ENCODE peak calls at places on chromosomes 6 and 20, in four cellular contexts. W is A549, I is HepG2, Q is K562. N is an unnamed sample.

GRCh38 chr6:87731818-87732661 is 30.0 kb upstream of the AKIRIN2 start:
- DNase-seq in W (peak; percentile 92), I (peak; percentile 86), Q (peak; percentile 71), N (no peak)

GRCh38 chr6:111651185-111652034 is 45.7 kb upstream of the TRAF3IP2 start:
- DNase-seq in Q (no peak), I (no peak), W (no peak), N (no peak)

GRCh38 chr6:169794317-169795055 is 43.1 kb downstream of the ERMARD start:
- DNase-seq in W (no peak), I (no peak), Q (no peak), N (peak; percentile 34)

GRCh38 chr20:8255945-8256632 is 124.0 kb downstream of the PLCB1 start:
- DNase-seq in W (no peak), Q (no peak), I (peak; percentile 84), N (no peak)

GRCh38 chr20:43752561-43753301 is 25.9 kb upstream of the GTSF1L start:
- DNase-seq in I (no peak), W (no peak), Q (no peak), N (no peak)

GRCh38 chr6:139422105-139423036 is 47.9 kb upstream of the CITED2 start:
- DNase-seq in Q (no peak), I (no peak), W (no peak), N (no peak)

GRCh38 chr6:34362909-34363713 is 29.4 kb downstream of the NUDT3 start:
- DNase-seq in Q (no peak), W (no peak), I (peak; percentile 23), N (no peak)

GRCh38 chr6:157645201-157645795 is 177.7 kb upstream of the SNX9 start:
- DNase-seq in I (no peak), W (no peak), Q (no peak), N (no peak)

GRCh38 chr20:23971320-23971719 is 17.3 kb downstream of the GGTLC1 start:
- DNase-seq in I (no peak), W (no peak), Q (no peak), N (no peak)

GRCh38 chr6:137291441-137291840 is 72.3 kb upstream of the IFNGR1 start:
- DNase-seq in I (no peak), W (no peak), Q (peak; percentile 34), N (no peak)

GRCh38 chr20:23879811-23880374 is 345 bp upstream of the CST5 start:
- DNase-seq in Q (peak; percentile 4), I (peak; percentile 82), W (no peak), N (no peak)

GRCh38 chr6:36042618-36043260 is 15.1 kb downstream of the MAPK14 start:
- DNase-seq in I (no peak), W (no peak), Q (no peak), N (no peak)

GRCh38 chr20:44811150-44811685 is 872 bp upstream of the RIMS4 start:
- DNase-seq in I (no peak), Q (no peak), W (no peak), N (no peak)

GRCh38 chr6:155014715-155015300 is 19.7 kb downstream of the TIAM2 start:
- DNase-seq in Q (no peak), W (peak; percentile 52), I (no peak), N (no peak)

GRCh38 chr20:23878787-23879186 is 761 bp downstream of the CST5 start:
- DNase-seq in Q (no peak), W (no peak), I (no peak), N (no peak)

GRCh38 chr20:8020314-8021079 is 936 bp upstream of the TMX4 start:
- DNase-seq in W (no peak), I (peak; percentile 23), Q (no peak), N (no peak)

GRCh38 chr20:19974621-19975435 is 42.3 kb upstream of the NAA20 start:
- DNase-seq in Q (no peak), I (no peak), W (peak; percentile 77), N (peak; percentile 37)

GRCh38 chr20:61649105-61649878 is 397.2 kb downstream of the CDH4 start:
- DNase-seq in W (no peak), Q (no peak), I (no peak), N (no peak)

GRCh38 chr6:106159531-106159940 is 73.4 kb downstream of the PRDM1 start:
- DNase-seq in I (no peak), W (no peak), Q (no peak), N (no peak)

GRCh38 chr6:7190791-7191190 is 83.0 kb downstream of the RREB1 start:
- DNase-seq in I (no peak), W (no peak), Q (no peak), N (no peak)

DNA sequence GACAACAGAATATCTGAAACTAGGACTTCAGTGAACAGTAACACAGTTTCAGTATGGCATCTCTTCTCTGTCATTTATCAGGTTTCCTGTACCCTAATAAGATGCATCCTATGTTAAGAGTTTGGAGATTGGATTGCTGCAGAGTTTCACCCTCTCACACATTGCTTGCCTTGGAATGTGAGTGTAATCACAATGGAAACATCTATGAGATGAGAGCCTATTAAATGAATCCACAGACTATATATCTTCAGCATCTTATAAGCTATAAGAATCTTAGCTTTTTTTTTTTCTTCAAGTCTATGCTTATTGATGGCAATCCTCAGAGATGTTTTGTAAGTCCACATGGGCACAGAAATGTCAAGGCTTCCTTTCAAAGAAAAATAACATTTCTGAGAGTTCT is 292.5 kb downstream of the PRKN start:
- DNase-seq in I (no peak), Q (no peak), W (no peak), N (no peak)
- TF ChIP-seq RNF2 in I (no peak), Q (no peak), W (no peak), N (no peak)

DNA sequence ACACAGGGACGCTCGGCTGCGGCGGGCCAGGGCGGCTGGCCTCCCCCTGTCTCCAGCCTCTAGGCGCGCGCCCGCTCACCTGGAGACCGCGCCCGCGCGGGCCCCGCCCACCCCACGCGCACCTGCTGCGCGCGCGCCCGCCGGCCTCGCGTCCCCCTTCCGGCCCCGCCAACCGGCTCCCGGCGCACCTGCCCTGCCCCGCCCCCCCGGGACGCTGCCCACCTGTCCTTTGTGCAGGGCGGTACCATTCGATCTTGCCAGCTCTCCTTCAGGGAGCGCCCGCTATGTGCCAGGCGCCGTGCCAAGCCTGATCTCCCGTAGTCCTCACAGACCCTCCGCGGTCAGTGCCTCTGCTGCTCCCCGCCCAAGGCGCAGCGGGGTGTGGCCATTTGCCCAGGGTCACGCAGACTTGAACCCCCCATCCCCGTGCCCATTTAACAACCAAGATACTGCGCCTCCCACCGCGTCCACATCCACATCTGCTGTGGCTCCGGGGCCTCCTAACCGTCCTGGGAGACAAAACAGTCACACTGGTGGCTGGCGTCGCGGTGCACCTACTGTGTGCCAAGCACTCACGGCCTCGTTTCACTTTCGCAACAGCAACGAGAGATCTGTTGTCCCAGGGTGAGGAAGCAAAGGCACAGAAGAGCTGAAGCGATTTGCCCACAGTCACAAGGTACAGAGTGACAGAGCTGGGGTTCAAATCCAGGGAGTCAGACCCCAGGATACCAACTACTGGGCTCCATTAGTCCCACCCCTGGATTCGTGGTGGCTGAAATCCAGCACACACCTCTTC is 48.1 kb downstream of the NOL4L start:
- DNase-seq in W (no peak), I (no peak), Q (peak; percentile 47), N (no peak)
- TF ChIP-seq RNF2 in W (no peak), I (no peak), Q (no peak), N (no peak)

GRCh38 chr6:134092449-134092848 is 40.0 kb upstream of the SLC2A12 start:
- DNase-seq in W (no peak), I (no peak), Q (no peak), N (no peak)

GRCh38 chr6:134090591-134090990 is 38.2 kb upstream of the SLC2A12 start:
- DNase-seq in Q (no peak), W (no peak), I (no peak), N (no peak)

GRCh38 chr6:134094436-134094835 is 42.0 kb upstream of the SLC2A12 start:
- DNase-seq in I (no peak), Q (no peak), W (no peak), N (no peak)

GRCh38 chr6:134097114-134097707 is 44.8 kb upstream of the SLC2A12 start:
- DNase-seq in W (peak; percentile 58), Q (peak; percentile 84), I (peak; percentile 69), N (peak; percentile 71)

DNA sequence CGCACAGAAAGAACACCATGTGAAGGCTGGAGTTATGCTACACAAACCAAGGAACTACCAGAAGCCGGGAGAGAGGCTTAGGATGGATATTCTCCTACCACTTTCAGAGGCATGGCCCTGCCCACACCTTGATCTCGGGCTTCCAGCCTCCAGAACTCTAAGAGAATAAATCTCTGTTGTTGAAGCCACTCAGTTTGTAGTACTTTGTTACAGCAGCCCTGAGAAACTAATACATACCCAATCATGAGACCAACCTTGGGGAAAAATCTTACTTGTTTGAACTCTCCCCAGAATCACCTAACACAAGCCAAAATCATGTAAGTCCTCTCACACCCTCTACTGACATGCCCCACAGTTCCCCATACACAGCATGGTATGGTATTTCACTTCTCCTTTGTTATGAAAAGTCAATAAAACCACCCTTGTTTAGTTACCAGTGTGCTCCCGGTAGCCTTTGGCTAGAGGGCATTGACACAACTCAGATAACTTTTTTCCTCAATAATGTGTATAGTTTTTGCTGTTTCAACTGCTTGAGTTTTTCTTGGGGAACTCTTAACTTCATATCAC is 40.7 kb upstream of the SLC2A12 start:
- DNase-seq in W (no peak), I (no peak), Q (no peak), N (no peak)
- TF ChIP-seq RNF2 in W (no peak), I (no peak), Q (no peak), N (no peak)

DNA sequence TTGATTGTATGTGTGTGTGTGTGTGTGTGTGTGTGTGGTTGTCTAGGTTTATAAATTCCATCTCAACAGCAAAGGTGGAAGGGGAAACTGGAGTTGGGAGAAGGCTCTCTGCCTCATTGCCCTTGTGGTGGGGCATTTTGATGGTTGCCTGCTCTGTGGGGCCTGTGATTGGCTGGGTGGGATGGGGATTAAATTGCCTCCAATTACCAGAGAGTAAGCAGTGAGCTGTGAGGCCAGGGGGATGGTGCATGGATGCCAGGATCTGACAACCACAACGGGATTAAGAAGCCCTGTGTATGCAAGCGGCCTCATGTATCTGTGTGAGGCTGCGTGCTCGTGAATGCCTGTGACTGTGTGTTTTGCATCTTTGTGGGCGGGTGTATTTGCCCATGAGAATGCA is 46.1 kb downstream of the CD40 start:
- DNase-seq in Q (no peak), W (no peak), I (no peak), N (no peak)
- TF ChIP-seq RNF2 in Q (no peak), W (no peak), I (no peak), N (no peak)